ENCODE peak calls at places on chromosomes 2 and 18, in seven cellular contexts. L is epithelial cell of esophagus; J is NCI-H1092 treated with DMSO at 0.1 percent for 48 hours; K is RCC 7860; N is MCF 10A; T is effector memory CD4-positive, alpha-beta T cell; O is upper lobe of right lung. S is an unnamed sample.

GRCh38 chr2:230153390-230153976 is 66.3 kb downstream of the SP110 start:
- DNase-seq in L (no peak), J (no peak), K (no peak), N (no peak), T (no peak), O (no peak), S (no peak)

GRCh38 chr18:6057604-6058003 is 162.3 kb upstream of the TMEM200C start:
- DNase-seq in L (no peak), J (no peak), K (peak; percentile 42), N (no peak), T (no peak), O (no peak), S (no peak)

GRCh38 chr18:59124370-59124704 is 15.3 kb upstream of the SEC11C start:
- DNase-seq in L (no peak), J (no peak), K (no peak), N (no peak), T (no peak), O (no peak), S (no peak)

GRCh38 chr2:127582863-127583861 is 47.7 kb downstream of the MYO7B start:
- DNase-seq in L (no peak), J (no peak), K (no peak), N (no peak), T (no peak), O (no peak), S (peak; percentile 68)

GRCh38 chr2:172997031-172997430 is 78.6 kb upstream of the MAP3K20 start:
- DNase-seq in L (no peak), J (no peak), K (no peak), N (no peak), T (no peak), O (no peak), S (no peak)

GRCh38 chr18:54416459-54416858 is 58.8 kb downstream of the C18orf54 start:
- DNase-seq in L (peak; percentile 35), J (no peak), K (no peak), N (no peak), T (no peak), O (no peak), S (no peak)

GRCh38 chr18:12391487-12392136 is 14.6 kb upstream of the AFG3L2 start:
- DNase-seq in L (peak; percentile 72), J (peak; percentile 33), K (peak; percentile 30), N (peak; percentile 75), T (no peak), O (peak; percentile 59), S (no peak)

GRCh38 chr2:22281033-22281432 is 1103.9 kb upstream of the KLHL29 start:
- DNase-seq in L (peak; percentile 7), J (peak; percentile 12), K (no peak), N (peak; percentile 54), T (no peak), O (no peak), S (no peak)

GRCh38 chr2:120681696-120682288 is 53.9 kb upstream of the GLI2 start:
- DNase-seq in L (no peak), J (no peak), K (no peak), N (no peak), T (no peak), O (peak; percentile 54), S (no peak)

GRCh38 chr2:181444654-181445053 is 12.5 kb upstream of the ITGA4 start:
- DNase-seq in L (no peak), J (no peak), K (no peak), N (no peak), T (no peak), O (no peak), S (no peak)

GRCh38 chr2:105114551-105114950 is 76.7 kb downstream of the MRPS9 start:
- DNase-seq in L (peak; percentile 66), J (peak; percentile 56), K (peak; percentile 65), N (peak; percentile 72), T (no peak), O (no peak), S (no peak)

GRCh38 chr2:170282851-170283250 is 104.9 kb downstream of the MYO3B start:
- DNase-seq in L (no peak), J (no peak), K (no peak), N (no peak), T (no peak), O (no peak), S (no peak)

GRCh38 chr18:30945769-30946168 is 96.8 kb downstream of the DSC3 start:
- DNase-seq in L (peak; percentile 36), J (no peak), K (no peak), N (no peak), T (no peak), O (no peak), S (no peak)

GRCh38 chr2:9703701-9704221 is 73.0 kb upstream of the YWHAQ start:
- DNase-seq in L (peak; percentile 29), J (no peak), K (peak; percentile 98), N (peak; percentile 91), T (no peak), O (no peak), S (no peak)

GRCh38 chr18:36427369-36427768 is 129.9 kb downstream of the FHOD3 start:
- DNase-seq in L (no peak), J (no peak), K (no peak), N (no peak), T (no peak), O (no peak), S (no peak)

GRCh38 chr2:236785611-236786057 is 216.0 kb downstream of the ACKR3 start:
- DNase-seq in L (peak; percentile 49), J (no peak), K (no peak), N (no peak), T (no peak), O (no peak), S (no peak)

GRCh38 chr2:72937356-72937669 is 20.0 kb downstream of the EMX1 start:
- DNase-seq in L (peak; percentile 67), J (no peak), K (no peak), N (no peak), T (no peak), O (no peak), S (no peak)

GRCh38 chr18:37491526-37491925 is 74.1 kb downstream of the CELF4 start:
- DNase-seq in L (no peak), J (no peak), K (no peak), N (no peak), T (no peak), O (no peak), S (no peak)

GRCh38 chr2:37322368-37322767 is 2.3 kb downstream of the PRKD3 start:
- DNase-seq in L (no peak), J (no peak), K (no peak), N (peak; percentile 24), T (no peak), O (no peak), S (no peak)

GRCh38 chr2:224311226-224311625 is 90.7 kb downstream of the FAM124B start:
- DNase-seq in L (peak; percentile 44), J (no peak), K (no peak), N (peak; percentile 31), T (no peak), O (no peak), S (no peak)

GRCh38 chr2:198807131-198807530 is 650.6 kb downstream of the SATB2 start:
- DNase-seq in L (no peak), J (no peak), K (no peak), N (no peak), T (no peak), O (no peak), S (no peak)

GRCh38 chr2:31110998-31111397 is 27.2 kb downstream of the GALNT14 start:
- DNase-seq in L (no peak), J (no peak), K (no peak), N (no peak), T (no peak), O (no peak), S (no peak)

GRCh38 chr2:203427061-203427460 is 98.9 kb downstream of the ABI2 start:
- DNase-seq in L (peak; percentile 54), J (no peak), K (no peak), N (no peak), T (no peak), O (no peak), S (no peak)

GRCh38 chr2:175030380-175031271 is 25.4 kb upstream of the CHN1 start:
- DNase-seq in L (peak; percentile 56), J (peak; percentile 25), K (no peak), N (peak; percentile 49), T (no peak), O (no peak), S (no peak)

GRCh38 chr2:28490558-28490957 is 5.3 kb upstream of the PLB1 start:
- DNase-seq in L (no peak), J (no peak), K (no peak), N (no peak), T (no peak), O (no peak), S (no peak)

S was measured in coronary artery.